ENCODE peak calls at places on chromosomes 13 and 19, in ten cellular contexts. H is endothelial cell, I is thoracic aorta, P is lower leg skin, S is fibroblast of mammary gland, B is glutamatergic neuron, C is GM23338, M is ovary, G is psoas muscle, J is fibroblast of lung. X is an unnamed sample.

GRCh38 chr19:42554046-42554575 is 25.8 kb upstream of the CEACAM1 start:
- DNase-seq in B (no peak), G (no peak), M (no peak), C (no peak), H (no peak), P (peak), I (no peak), J (no peak), S (no peak), X (no peak)

GRCh38 chr13:96816261-96816660 is 178.0 kb downstream of the OXGR1 start:
- DNase-seq in J (peak), H (no peak), B (no peak), P (peak), M (no peak), S (peak), C (no peak), G (peak), I (peak), X (no peak)

GRCh38 chr13:29454931-29455481 is 140.5 kb downstream of the SLC7A1 start:
- DNase-seq in B (no peak), C (peak), S (peak), I (no peak), P (no peak), G (no peak), J (peak), H (no peak), M (no peak), X (no peak)

GRCh38 chr19:19021115-19021514 is 12.2 kb downstream of the SUGP2 start:
- DNase-seq in C (no peak), G (no peak), I (no peak), M (no peak), H (no peak), S (peak), P (no peak), B (no peak), J (peak), X (no peak)

GRCh38 chr19:18594096-18594823 is 5.7 kb downstream of the REX1BD start:
- DNase-seq in H (peak), I (no peak), M (peak), J (peak), S (peak), G (peak), C (peak), P (peak), B (peak), X (peak)

GRCh38 chr13:43221611-43222010 is 198.2 kb downstream of the DNAJC15 start:
- DNase-seq in M (no peak), B (no peak), S (no peak), H (no peak), P (no peak), C (no peak), I (no peak), G (no peak), J (no peak), X (no peak)

GRCh38 chr13:94305463-94305862 is 174.0 kb downstream of the DCT start:
- DNase-seq in S (peak), I (no peak), J (peak), B (no peak), G (no peak), M (no peak), H (no peak), C (no peak), P (no peak), X (no peak)

GRCh38 chr13:50450279-50450678 is 393.2 kb downstream of the DLEU7 start:
- DNase-seq in J (no peak), I (no peak), M (no peak), B (no peak), G (no peak), S (no peak), P (no peak), C (no peak), H (no peak), X (no peak)

DNA sequence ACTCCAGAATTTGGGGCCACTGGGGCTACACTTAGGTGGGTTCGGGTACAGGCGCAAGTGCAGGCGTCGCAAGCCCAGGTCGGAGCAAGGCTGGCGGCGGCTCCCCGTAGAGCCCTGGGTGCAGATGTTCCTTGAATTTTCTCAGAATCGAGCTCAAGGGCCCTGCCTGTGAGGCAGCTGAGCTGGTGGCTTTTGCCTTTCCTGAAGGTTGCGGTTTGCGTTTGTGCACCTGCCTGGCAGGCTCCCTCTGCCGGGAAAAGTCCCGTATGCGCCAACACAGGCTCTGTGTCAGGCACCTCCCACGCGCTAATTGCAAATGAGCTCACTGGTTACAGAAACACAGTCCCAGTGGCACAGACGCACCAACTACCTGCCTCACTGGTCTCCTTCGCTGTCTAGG is 5.9 kb downstream of the DOHH start:
- DNase-seq in S (no peak), G (no peak), I (no peak), M (no peak), P (peak), H (no peak), C (no peak), B (no peak), J (no peak), X (no peak)
- TF ChIP-seq CTCF in S (no peak), G (no peak), I (no peak), M (no peak), P (no peak), H (no peak), C (no peak), B (no peak), J (no peak), X (no peak)

DNA sequence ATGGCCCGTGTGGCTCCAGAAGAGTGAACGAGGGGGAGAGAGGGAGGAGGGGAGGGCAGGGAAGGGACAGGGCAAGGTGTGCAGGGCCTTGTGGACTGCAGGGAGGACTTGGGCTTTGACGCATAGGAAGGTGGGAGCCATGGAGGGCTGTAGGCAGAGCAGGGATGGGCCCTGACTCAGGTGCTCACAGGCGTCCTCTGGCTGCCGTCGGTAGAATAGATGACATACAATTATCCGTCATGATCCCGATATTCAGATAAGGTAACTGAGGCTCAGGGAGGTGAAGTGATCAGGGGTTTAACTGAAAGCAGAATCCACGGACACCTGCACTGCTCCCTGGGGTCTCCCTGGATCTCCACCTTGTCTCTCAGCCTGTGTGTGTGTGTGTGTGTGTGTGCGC is 3.4 kb downstream of the C3 start:
- DNase-seq in G (no peak), M (no peak), C (no peak), J (no peak), I (no peak), H (no peak), S (no peak), P (no peak), B (peak), X (no peak)
- TF ChIP-seq CTCF in G (no peak), M (no peak), C (peak), J (no peak), I (no peak), H (no peak), S (peak), P (no peak), B (no peak), X (no peak)

DNA sequence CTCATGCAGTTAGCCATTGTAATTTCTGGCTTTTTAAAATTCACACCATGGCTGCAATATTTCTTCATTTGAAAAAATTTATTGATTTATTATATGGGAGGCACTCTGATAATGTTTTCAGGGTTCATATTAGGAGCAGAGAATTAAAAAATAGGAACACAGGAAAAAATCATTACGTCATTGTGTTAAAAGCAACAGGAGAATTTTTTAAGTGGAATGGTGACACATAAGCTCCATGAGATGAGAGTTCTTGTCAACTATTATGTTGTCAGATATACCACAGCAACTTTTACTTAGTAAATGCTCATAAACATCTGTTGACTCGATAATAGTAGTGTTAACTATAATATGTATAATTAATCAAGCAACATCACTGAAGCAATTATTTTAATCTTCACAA is 400.1 kb downstream of the TDRD3 start:
- DNase-seq in C (no peak), H (no peak), G (no peak), M (no peak), S (no peak), P (no peak), I (no peak), J (no peak), B (no peak), X (no peak)
- TF ChIP-seq CTCF in C (no peak), H (no peak), G (no peak), M (no peak), S (no peak), P (no peak), I (no peak), J (no peak), B (no peak), X (no peak)

GRCh38 chr19:14809272-14810057 is 25.5 kb downstream of the OR7A5 start:
- DNase-seq in S (no peak), J (no peak), B (no peak), G (no peak), H (no peak), I (no peak), P (no peak), M (no peak), C (no peak), X (no peak)
- TF ChIP-seq CTCF in S (no peak), J (no peak), B (no peak), G (no peak), H (no peak), I (no peak), P (no peak), M (no peak), C (no peak), X (no peak)

GRCh38 chr13:83780201-83780600 is 102.1 kb downstream of the SLITRK1 start:
- DNase-seq in I (no peak), B (no peak), G (no peak), M (no peak), S (peak), J (peak), C (peak), P (no peak), H (peak), X (no peak)
- TF ChIP-seq CTCF in I (no peak), B (peak), G (no peak), M (no peak), S (peak), J (peak), C (peak), P (no peak), H (peak), X (peak)

GRCh38 chr19:44708940-44709339 is 10.0 kb downstream of the CEACAM16 start:
- DNase-seq in S (no peak), P (no peak), J (no peak), I (no peak), G (no peak), M (no peak), H (no peak), C (no peak), B (no peak), X (no peak)

GRCh38 chr19:44707794-44708193 is 8.8 kb downstream of the CEACAM16 start:
- DNase-seq in J (no peak), B (no peak), C (no peak), S (no peak), H (no peak), I (no peak), P (no peak), M (no peak), G (no peak), X (no peak)

GRCh38 chr19:44704982-44705381 is 6.0 kb downstream of the CEACAM16 start:
- DNase-seq in S (no peak), H (no peak), P (no peak), B (no peak), I (no peak), C (no peak), J (no peak), G (no peak), M (no peak), X (no peak)

GRCh38 chr19:44705502-44706010 is 6.6 kb downstream of the CEACAM16 start:
- DNase-seq in M (no peak), P (no peak), I (no peak), C (no peak), H (no peak), B (no peak), G (no peak), J (no peak), S (no peak), X (no peak)

DNA sequence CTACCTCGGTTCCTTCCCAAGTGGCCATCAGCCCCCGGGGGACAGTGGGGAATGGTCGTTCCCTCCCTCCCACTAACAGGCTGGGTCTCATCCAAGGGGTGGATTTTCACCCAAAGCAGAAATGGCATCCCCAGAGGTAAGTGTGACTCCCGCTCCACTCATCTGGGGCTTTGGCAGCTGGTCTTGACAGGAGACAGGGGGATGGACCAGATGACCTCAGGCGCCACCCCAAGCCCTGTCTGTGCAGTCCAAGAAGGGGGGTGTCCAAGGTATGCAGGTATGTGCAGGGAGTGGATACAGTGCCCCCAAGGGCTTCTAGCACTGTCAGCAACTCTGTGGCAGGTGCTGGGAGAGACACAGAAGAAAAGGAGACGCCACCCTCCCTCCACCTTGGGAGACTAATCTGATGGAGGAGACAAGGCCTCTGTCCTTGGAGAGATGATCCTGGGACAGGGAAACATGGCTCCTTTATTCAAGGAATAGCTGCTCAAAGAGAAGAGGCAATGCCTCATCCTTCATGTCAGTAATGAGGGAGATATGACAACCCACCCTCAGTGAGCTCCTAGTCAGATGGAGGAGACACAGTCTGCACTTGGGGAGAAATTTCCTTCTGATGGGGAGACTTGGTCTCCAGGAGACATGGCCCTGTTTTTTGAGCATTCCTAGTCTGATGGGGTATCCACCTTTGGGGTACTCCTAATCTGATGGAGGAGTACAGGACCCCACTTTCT is 7.7 kb downstream of the CEACAM16 start:
- DNase-seq in M (no peak), I (no peak), C (no peak), S (no peak), J (no peak), B (no peak), G (no peak), P (no peak), H (no peak), X (no peak)
- TF ChIP-seq CTCF in M (no peak), I (no peak), C (no peak), S (no peak), J (no peak), B (no peak), G (no peak), P (no peak), H (no peak), X (no peak)

X was measured in neural crest cell.